ENCODE peak calls at places on chromosomes 12 and 14, in six cellular contexts. F is HTR-8/SVneo, O is RPMI8226, J is Calu3, G is pancreas, X is activated T-helper 1 cell treated with Interleukin-2 at 50 U/mL for 16 hours. I is an unnamed sample.

GRCh38 chr14:20631023-20631820 is 10.3 kb downstream of the OR6S1 start:
- DNase-seq in F (no peak), O (peak), J (peak), G (no peak), X (no peak), I (no peak)

GRCh38 chr14:99554757-99555531 is 49.1 kb downstream of the CCDC85C start:
- DNase-seq in F (no peak), O (no peak), J (no peak), G (no peak), X (no peak), I (no peak)

GRCh38 chr14:104441275-104442106 is 138.1 kb upstream of the C14orf180 start:
- DNase-seq in F (no peak), O (no peak), J (no peak), G (no peak), X (no peak), I (no peak)

GRCh38 chr14:83196235-83196634 is 1662.6 kb upstream of the SEL1L start:
- DNase-seq in F (no peak), O (no peak), J (no peak), G (no peak), X (no peak), I (no peak)

GRCh38 chr12:104359216-104359615 is 55.7 kb downstream of the EID3 start:
- DNase-seq in F (no peak), O (no peak), J (no peak), G (no peak), X (no peak), I (no peak)

GRCh38 chr12:4809449-4810218 is 89.4 kb downstream of the GALNT8 start:
- DNase-seq in F (no peak), O (no peak), J (no peak), G (peak), X (no peak), I (no peak)

GRCh38 chr12:124906606-124907261 is 7.7 kb downstream of the UBC start:
- DNase-seq in F (peak), O (peak), J (peak), G (peak), X (peak), I (no peak)

GRCh38 chr12:84825149-84825548 is 87.5 kb downstream of the SLC6A15 start:
- DNase-seq in F (no peak), O (peak), J (no peak), G (no peak), X (no peak), I (no peak)

GRCh38 chr12:26696048-26696612 is 136.9 kb downstream of the ITPR2 start:
- DNase-seq in F (no peak), O (no peak), J (no peak), G (no peak), X (no peak), I (no peak)

GRCh38 chr12:86551146-86551571 is 295.0 kb upstream of the MGAT4C start:
- DNase-seq in F (no peak), O (no peak), J (no peak), G (no peak), X (no peak), I (no peak)

GRCh38 chr14:105525861-105526780 is at the start of gene TMEM121:
- DNase-seq in F (no peak), O (peak), J (peak), G (peak), X (peak), I (no peak)

GRCh38 chr14:51006781-51007211 is 62.5 kb upstream of the PYGL start:
- DNase-seq in F (peak), O (no peak), J (no peak), G (no peak), X (no peak), I (peak)

GRCh38 chr14:91877376-91877775 is 10.0 kb upstream of the TC2N start:
- DNase-seq in F (no peak), O (no peak), J (no peak), G (no peak), X (no peak), I (no peak)

GRCh38 chr12:54993181-54993835 is 8.7 kb upstream of the TESPA1 start:
- DNase-seq in F (peak), O (peak), J (peak), G (no peak), X (peak), I (peak)

GRCh38 chr14:23020143-23021128 is 10.5 kb upstream of the C14orf93 start:
- DNase-seq in F (no peak), O (no peak), J (no peak), G (no peak), X (no peak), I (no peak)

GRCh38 chr12:113850309-113851056 is 115.6 kb downstream of the RBM19 start:
- DNase-seq in F (no peak), O (no peak), J (no peak), G (no peak), X (no peak), I (no peak)